ENCODE peak calls at places on chromosomes 13 and 19, in six cellular contexts. G is brain microvascular endothelial cell; I is amniotic stem cell; X is naive thymus-derived CD8-positive, alpha-beta T cell; F is kidney glomerular epithelial cell; D is HL-60. H is an unnamed sample.
A peak's percentile ranks its signal among the peaks of the same experiment; 100 is the strongest.

GRCh38 chr19:4199699-4200293 is 17.3 kb downstream of the ANKRD24 start:
- DNase-seq in G (no peak), I (no peak), X (no peak), F (no peak), D (no peak), H (no peak)

GRCh38 chr13:113989585-113990300 is 15.9 kb upstream of the C13orf46 start:
- DNase-seq in G (no peak), I (no peak), X (no peak), F (no peak), D (peak; percentile 25), H (no peak)

GRCh38 chr19:39341122-39341719 is 1.0 kb upstream of the SAMD4B start:
- DNase-seq in G (no peak), I (no peak), X (no peak), F (no peak), D (peak; percentile 31), H (no peak)

GRCh38 chr13:29754486-29754806 is 96.0 kb downstream of the UBL3 start:
- DNase-seq in G (peak; percentile 45), I (no peak), X (no peak), F (no peak), D (no peak), H (peak; percentile 37)

GRCh38 chr19:51006406-51006805 is 5.0 kb upstream of the KLK8 start:
- DNase-seq in G (no peak), I (no peak), X (no peak), F (no peak), D (no peak), H (no peak)

GRCh38 chr19:12647490-12648071 is 19.0 kb downstream of the MAN2B1 start:
- DNase-seq in G (peak; percentile 16), I (no peak), X (no peak), F (no peak), D (no peak), H (peak; percentile 44)

GRCh38 chr19:42421591-42422031 is 5.6 kb downstream of the LIPE start:
- DNase-seq in G (no peak), I (no peak), X (no peak), F (no peak), D (no peak), H (peak; percentile 25)

GRCh38 chr19:42150353-42150752 is 18.1 kb upstream of the POU2F2 start:
- DNase-seq in G (no peak), I (no peak), X (no peak), F (no peak), D (no peak), H (no peak)

GRCh38 chr13:94641432-94641941 is 39.8 kb downstream of the GPR180 start:
- DNase-seq in G (peak; percentile 62), I (peak; percentile 49), X (no peak), F (no peak), D (no peak), H (peak; percentile 84)

GRCh38 chr19:48659768-48660167 is 13.0 kb downstream of the NTN5 start:
- DNase-seq in G (no peak), I (no peak), X (no peak), F (no peak), D (no peak), H (no peak)

GRCh38 chr13:113448545-113448884 is 4.8 kb downstream of the ADPRHL1 start:
- DNase-seq in G (no peak), I (no peak), X (no peak), F (no peak), D (no peak), H (no peak)

GRCh38 chr19:42176990-42177685 is 40.3 kb downstream of the DEDD2 start:
- DNase-seq in G (peak; percentile 48), I (peak; percentile 81), X (peak; percentile 69), F (peak; percentile 41), D (peak; percentile 62), H (no peak)

H was measured in dermis microvascular lymphatic vessel endothelial cell.